ENCODE peak calls at places on chromosomes 2 and 18, in ten cellular contexts. One of them, this sample, is unnamed.

GRCh38 chr2:3571284-3571683 is 3.8 kb upstream of the RPS7 start:
- DNase-seq in iPS-NIHi11: no peak
- DNase-seq in heart left ventricle: no peak
- DNase-seq in NCI-H1417: no peak
- DNase-seq in GM03348: no peak
- DNase-seq in glomerular endothelial cell: no peak
- DNase-seq in pancreas: no peak
- DNase-seq in KBM-7: no peak
- DNase-seq in HCT116: no peak
- DNase-seq in activated CD4-positive, alpha-beta T cell treated with anti-CD3 and anti-CD28 coated beads, Interleukin-2, amount 10 ng/mL, durations not matched to agents 7 days and 5 days: no peak
- DNase-seq in this sample: no peak

GRCh38 chr2:216107320-216107719 is 1.8 kb upstream of the XRCC5 start:
- DNase-seq in iPS-NIHi11: no peak
- DNase-seq in activated CD4-positive, alpha-beta T cell treated with anti-CD3 and anti-CD28 coated beads, Interleukin-2, amount 10 ng/mL, durations not matched to agents 7 days and 5 days: no peak
- DNase-seq in HCT116: no peak
- DNase-seq in NCI-H1417: no peak
- DNase-seq in glomerular endothelial cell: no peak
- DNase-seq in KBM-7: no peak
- DNase-seq in pancreas: no peak
- DNase-seq in heart left ventricle: no peak
- DNase-seq in GM03348: no peak
- DNase-seq in this sample: no peak

GRCh38 chr18:74196220-74197119 is 48.1 kb downstream of the TIMM21 start:
- DNase-seq in GM03348: peak; percentile 79
- DNase-seq in NCI-H1417: peak; percentile 95
- DNase-seq in heart left ventricle: peak; percentile 20
- DNase-seq in KBM-7: peak; percentile 84
- DNase-seq in HCT116: peak; percentile 42
- DNase-seq in pancreas: peak; percentile 63
- DNase-seq in iPS-NIHi11: peak; percentile 90
- DNase-seq in glomerular endothelial cell: peak; percentile 50
- DNase-seq in activated CD4-positive, alpha-beta T cell treated with anti-CD3 and anti-CD28 coated beads, Interleukin-2, amount 10 ng/mL, durations not matched to agents 7 days and 5 days: peak; percentile 54
- DNase-seq in this sample: no peak

GRCh38 chr2:239805043-239805329 is 220.2 kb downstream of the NDUFA10 start:
- DNase-seq in glomerular endothelial cell: no peak
- DNase-seq in activated CD4-positive, alpha-beta T cell treated with anti-CD3 and anti-CD28 coated beads, Interleukin-2, amount 10 ng/mL, durations not matched to agents 7 days and 5 days: no peak
- DNase-seq in GM03348: no peak
- DNase-seq in iPS-NIHi11: no peak
- DNase-seq in KBM-7: no peak
- DNase-seq in heart left ventricle: no peak
- DNase-seq in HCT116: no peak
- DNase-seq in pancreas: no peak
- DNase-seq in NCI-H1417: no peak
- DNase-seq in this sample: no peak

GRCh38 chr2:128396500-128396891 is 77.8 kb upstream of the HS6ST1 start:
- DNase-seq in KBM-7: no peak
- DNase-seq in HCT116: no peak
- DNase-seq in heart left ventricle: no peak
- DNase-seq in iPS-NIHi11: peak; percentile 63
- DNase-seq in activated CD4-positive, alpha-beta T cell treated with anti-CD3 and anti-CD28 coated beads, Interleukin-2, amount 10 ng/mL, durations not matched to agents 7 days and 5 days: no peak
- DNase-seq in NCI-H1417: peak; percentile 3
- DNase-seq in GM03348: no peak
- DNase-seq in pancreas: no peak
- DNase-seq in glomerular endothelial cell: no peak
- DNase-seq in this sample: no peak

GRCh38 chr2:124678043-124678442 is 653.0 kb downstream of the CNTNAP5 start:
- DNase-seq in NCI-H1417: no peak
- DNase-seq in GM03348: no peak
- DNase-seq in iPS-NIHi11: no peak
- DNase-seq in pancreas: no peak
- DNase-seq in glomerular endothelial cell: no peak
- DNase-seq in HCT116: no peak
- DNase-seq in KBM-7: no peak
- DNase-seq in heart left ventricle: no peak
- DNase-seq in activated CD4-positive, alpha-beta T cell treated with anti-CD3 and anti-CD28 coated beads, Interleukin-2, amount 10 ng/mL, durations not matched to agents 7 days and 5 days: no peak
- DNase-seq in this sample: no peak

GRCh38 chr2:27251786-27252185 is 11.1 kb downstream of the SLC30A3 start:
- DNase-seq in pancreas: no peak
- DNase-seq in GM03348: no peak
- DNase-seq in NCI-H1417: no peak
- DNase-seq in glomerular endothelial cell: no peak
- DNase-seq in HCT116: no peak
- DNase-seq in KBM-7: no peak
- DNase-seq in heart left ventricle: no peak
- DNase-seq in activated CD4-positive, alpha-beta T cell treated with anti-CD3 and anti-CD28 coated beads, Interleukin-2, amount 10 ng/mL, durations not matched to agents 7 days and 5 days: no peak
- DNase-seq in iPS-NIHi11: peak; percentile 4
- DNase-seq in this sample: no peak

GRCh38 chr2:15655123-15655887 is 63.6 kb downstream of the DDX1 start:
- DNase-seq in heart left ventricle: no peak
- DNase-seq in GM03348: no peak
- DNase-seq in glomerular endothelial cell: no peak
- DNase-seq in NCI-H1417: no peak
- DNase-seq in iPS-NIHi11: no peak
- DNase-seq in activated CD4-positive, alpha-beta T cell treated with anti-CD3 and anti-CD28 coated beads, Interleukin-2, amount 10 ng/mL, durations not matched to agents 7 days and 5 days: no peak
- DNase-seq in HCT116: no peak
- DNase-seq in KBM-7: no peak
- DNase-seq in pancreas: no peak
- DNase-seq in this sample: no peak

GRCh38 chr2:23669413-23670244 is 257.3 kb downstream of the ATAD2B start:
- DNase-seq in NCI-H1417: no peak
- DNase-seq in heart left ventricle: peak; percentile 82
- DNase-seq in glomerular endothelial cell: no peak
- DNase-seq in pancreas: peak; percentile 29
- DNase-seq in iPS-NIHi11: no peak
- DNase-seq in KBM-7: no peak
- DNase-seq in activated CD4-positive, alpha-beta T cell treated with anti-CD3 and anti-CD28 coated beads, Interleukin-2, amount 10 ng/mL, durations not matched to agents 7 days and 5 days: no peak
- DNase-seq in HCT116: no peak
- DNase-seq in GM03348: no peak
- DNase-seq in this sample: peak; percentile 60

GRCh38 chr2:231600619-231601355 is 8.1 kb downstream of the TEX44 start:
- DNase-seq in HCT116: no peak
- DNase-seq in activated CD4-positive, alpha-beta T cell treated with anti-CD3 and anti-CD28 coated beads, Interleukin-2, amount 10 ng/mL, durations not matched to agents 7 days and 5 days: no peak
- DNase-seq in KBM-7: no peak
- DNase-seq in iPS-NIHi11: no peak
- DNase-seq in heart left ventricle: no peak
- DNase-seq in GM03348: no peak
- DNase-seq in pancreas: no peak
- DNase-seq in NCI-H1417: no peak
- DNase-seq in glomerular endothelial cell: no peak
- DNase-seq in this sample: no peak

GRCh38 chr2:27356056-27356381 is 545 bp downstream of the GTF3C2 start:
- DNase-seq in heart left ventricle: peak; percentile 34
- DNase-seq in NCI-H1417: peak; percentile 84
- DNase-seq in pancreas: peak; percentile 50
- DNase-seq in HCT116: no peak
- DNase-seq in glomerular endothelial cell: no peak
- DNase-seq in activated CD4-positive, alpha-beta T cell treated with anti-CD3 and anti-CD28 coated beads, Interleukin-2, amount 10 ng/mL, durations not matched to agents 7 days and 5 days: peak; percentile 64
- DNase-seq in iPS-NIHi11: peak; percentile 55
- DNase-seq in KBM-7: no peak
- DNase-seq in GM03348: peak; percentile 55
- DNase-seq in this sample: peak; percentile 85

GRCh38 chr18:55500316-55501086 is 87.5 kb downstream of the TCF4 start:
- DNase-seq in GM03348: peak; percentile 74
- DNase-seq in activated CD4-positive, alpha-beta T cell treated with anti-CD3 and anti-CD28 coated beads, Interleukin-2, amount 10 ng/mL, durations not matched to agents 7 days and 5 days: no peak
- DNase-seq in NCI-H1417: peak; percentile 34
- DNase-seq in glomerular endothelial cell: no peak
- DNase-seq in pancreas: no peak
- DNase-seq in iPS-NIHi11: no peak
- DNase-seq in heart left ventricle: no peak
- DNase-seq in KBM-7: no peak
- DNase-seq in HCT116: no peak
- DNase-seq in this sample: no peak

GRCh38 chr18:79853993-79854364 is 56.2 kb downstream of the KCNG2 start:
- DNase-seq in glomerular endothelial cell: no peak
- DNase-seq in GM03348: no peak
- DNase-seq in HCT116: no peak
- DNase-seq in iPS-NIHi11: no peak
- DNase-seq in pancreas: no peak
- DNase-seq in heart left ventricle: no peak
- DNase-seq in activated CD4-positive, alpha-beta T cell treated with anti-CD3 and anti-CD28 coated beads, Interleukin-2, amount 10 ng/mL, durations not matched to agents 7 days and 5 days: no peak
- DNase-seq in NCI-H1417: no peak
- DNase-seq in KBM-7: no peak
- DNase-seq in this sample: no peak

GRCh38 chr2:238956676-238957075 is 108.8 kb downstream of the TWIST2 start:
- DNase-seq in HCT116: no peak
- DNase-seq in heart left ventricle: no peak
- DNase-seq in NCI-H1417: peak; percentile 81
- DNase-seq in glomerular endothelial cell: no peak
- DNase-seq in activated CD4-positive, alpha-beta T cell treated with anti-CD3 and anti-CD28 coated beads, Interleukin-2, amount 10 ng/mL, durations not matched to agents 7 days and 5 days: no peak
- DNase-seq in pancreas: no peak
- DNase-seq in KBM-7: no peak
- DNase-seq in iPS-NIHi11: no peak
- DNase-seq in GM03348: no peak
- DNase-seq in this sample: no peak

This sample was measured in left lung.